ENCODE peak calls at places on chromosomes 6 and 20, in eight cellular contexts. U is adipocyte, G is sigmoid colon, X is ACHN, B is HCEC 1CT, R is Right ventricle myocardium superior, O is Daoy, D is NCI-H345. Y is an unnamed sample.

GRCh38 chr6:147040521-147040920 is 163.7 kb upstream of the STXBP5 start:
- DNase-seq in U (no peak), G (no peak), X (no peak), B (no peak), R (no peak), O (no peak), D (no peak), Y (no peak)

GRCh38 chr6:38016824-38017223 is 197.3 kb downstream of the ZFAND3 start:
- DNase-seq in U (no peak), G (no peak), X (no peak), B (no peak), R (no peak), O (no peak), D (no peak), Y (no peak)

GRCh38 chr6:127146935-127147334 is 28.5 kb downstream of the RSPO3 start:
- DNase-seq in U (peak), G (no peak), X (peak), B (peak), R (no peak), O (peak), D (no peak), Y (peak)

GRCh38 chr20:51424270-51425041 is 118.1 kb downstream of the NFATC2 start:
- DNase-seq in U (no peak), G (no peak), X (no peak), B (no peak), R (no peak), O (no peak), D (no peak), Y (no peak)

GRCh38 chr20:23441850-23442313 is 2.4 kb downstream of the CSTL1 start:
- DNase-seq in U (peak), G (peak), X (peak), B (peak), R (peak), O (peak), D (peak), Y (peak)

GRCh38 chr6:159700970-159701369 is 7.9 kb upstream of the SOD2 start:
- DNase-seq in U (peak), G (no peak), X (no peak), B (no peak), R (no peak), O (peak), D (no peak), Y (peak)

GRCh38 chr6:155276638-155277037 is 12.8 kb downstream of the CLDN20 start:
- DNase-seq in U (no peak), G (no peak), X (no peak), B (no peak), R (no peak), O (no peak), D (no peak), Y (no peak)

GRCh38 chr6:32883789-32884188 is 29.8 kb downstream of the PSMB9 start:
- DNase-seq in U (peak), G (peak), X (no peak), B (peak), R (peak), O (peak), D (no peak), Y (peak)

GRCh38 chr6:122610690-122611455 is 668 bp downstream of the PKIB start:
- DNase-seq in U (peak), G (no peak), X (peak), B (no peak), R (peak), O (peak), D (peak), Y (peak)

GRCh38 chr20:41697861-41698559 is 79.8 kb upstream of the CHD6 start:
- DNase-seq in U (peak), G (no peak), X (peak), B (peak), R (no peak), O (peak), D (peak), Y (peak)

GRCh38 chr6:3615391-3616380 is 135.8 kb downstream of the PXDC1 start:
- DNase-seq in U (no peak), G (no peak), X (no peak), B (no peak), R (no peak), O (no peak), D (no peak), Y (no peak)

GRCh38 chr6:34317172-34317477 is 68.3 kb upstream of the SMIM29 start:
- DNase-seq in U (no peak), G (no peak), X (no peak), B (no peak), R (no peak), O (no peak), D (no peak), Y (no peak)

GRCh38 chr6:108951351-108951953 is 103.2 kb downstream of the ARMC2 start:
- DNase-seq in U (no peak), G (no peak), X (no peak), B (no peak), R (no peak), O (no peak), D (no peak), Y (peak)

GRCh38 chr6:137391061-137391814 is 103.0 kb downstream of the OLIG3 start:
- DNase-seq in U (no peak), G (no peak), X (no peak), B (no peak), R (no peak), O (no peak), D (no peak), Y (no peak)

GRCh38 chr6:23349521-23350147 is 776.4 kb upstream of the NRSN1 start:
- DNase-seq in U (peak), G (no peak), X (peak), B (peak), R (no peak), O (peak), D (peak), Y (peak)

GRCh38 chr6:40545954-40546353 is 41.2 kb downstream of the LRFN2 start:
- DNase-seq in U (no peak), G (peak), X (no peak), B (no peak), R (no peak), O (no peak), D (no peak), Y (no peak)

GRCh38 chr6:24004062-24004461 is 122.0 kb upstream of the NRSN1 start:
- DNase-seq in U (peak), G (no peak), X (no peak), B (no peak), R (no peak), O (peak), D (no peak), Y (peak)

GRCh38 chr6:110708295-110708965 is 106.8 kb downstream of the CDK19 start:
- DNase-seq in U (peak), G (no peak), X (no peak), B (peak), R (no peak), O (no peak), D (no peak), Y (peak)

GRCh38 chr20:63327229-63327745 is 33.9 kb downstream of the CHRNA4 start:
- DNase-seq in U (no peak), G (no peak), X (no peak), B (no peak), R (no peak), O (no peak), D (no peak), Y (no peak)

GRCh38 chr20:16781496-16781895 is 33.3 kb downstream of the OTOR start:
- DNase-seq in U (no peak), G (no peak), X (no peak), B (no peak), R (no peak), O (no peak), D (no peak), Y (no peak)

GRCh38 chr6:167515873-167516507 is 191.1 kb downstream of the TTLL2 start:
- DNase-seq in U (no peak), G (no peak), X (no peak), B (no peak), R (no peak), O (no peak), D (no peak), Y (no peak)

GRCh38 chr6:114816678-114817077 is 473.9 kb upstream of the HS3ST5 start:
- DNase-seq in U (no peak), G (no peak), X (no peak), B (no peak), R (no peak), O (no peak), D (no peak), Y (no peak)

GRCh38 chr20:29689411-29690225 is 1567.8 kb upstream of the DEFB115 start:
- DNase-seq in U (no peak), G (peak), X (no peak), B (no peak), R (peak), O (peak), D (no peak), Y (no peak)

GRCh38 chr6:79404677-79405076 is 132.6 kb downstream of the LCA5 start:
- DNase-seq in U (no peak), G (no peak), X (no peak), B (no peak), R (no peak), O (no peak), D (no peak), Y (no peak)

GRCh38 chr6:20213271-20213798 is 1.1 kb upstream of the MBOAT1 start:
- DNase-seq in U (peak), G (no peak), X (no peak), B (peak), R (no peak), O (no peak), D (peak), Y (no peak)

GRCh38 chr6:112202639-112203341 is 51.6 kb downstream of the LAMA4 start:
- DNase-seq in U (peak), G (no peak), X (no peak), B (peak), R (no peak), O (peak), D (no peak), Y (peak)

GRCh38 chr20:16098890-16099639 is 474.2 kb downstream of the KIF16B start:
- DNase-seq in U (peak), G (no peak), X (no peak), B (no peak), R (no peak), O (no peak), D (no peak), Y (no peak)

GRCh38 chr6:128848169-128848935 is 34.6 kb upstream of the LAMA2 start:
- DNase-seq in U (no peak), G (no peak), X (no peak), B (no peak), R (no peak), O (no peak), D (no peak), Y (no peak)

GRCh38 chr6:127971386-127971785 is 70.5 kb upstream of the THEMIS start:
- DNase-seq in U (no peak), G (no peak), X (no peak), B (no peak), R (no peak), O (no peak), D (no peak), Y (peak)

GRCh38 chr6:69416739-69417138 is 380.1 kb downstream of the LMBRD1 start:
- DNase-seq in U (peak), G (no peak), X (peak), B (no peak), R (no peak), O (no peak), D (no peak), Y (peak)

GRCh38 chr20:36826556-36827244 is 49.2 kb upstream of the TLDC2 start:
- DNase-seq in U (peak), G (no peak), X (no peak), B (no peak), R (no peak), O (no peak), D (no peak), Y (no peak)

GRCh38 chr6:52549428-52549827 is 27.4 kb downstream of the TRAM2 start:
- DNase-seq in U (no peak), G (no peak), X (no peak), B (no peak), R (no peak), O (peak), D (no peak), Y (peak)

GRCh38 chr6:104704191-104704590 is 155.5 kb downstream of the HACE1 start:
- DNase-seq in U (no peak), G (no peak), X (no peak), B (no peak), R (no peak), O (no peak), D (no peak), Y (no peak)

GRCh38 chr6:81788748-81789147 is 36.3 kb upstream of the TENT5A start:
- DNase-seq in U (no peak), G (no peak), X (no peak), B (no peak), R (no peak), O (no peak), D (no peak), Y (no peak)

GRCh38 chr6:152904678-152905077 is 78.2 kb downstream of the FBXO5 start:
- DNase-seq in U (no peak), G (no peak), X (no peak), B (no peak), R (no peak), O (no peak), D (no peak), Y (no peak)

GRCh38 chr6:2715737-2716136 is 35.0 kb downstream of the MYLK4 start:
- DNase-seq in U (no peak), G (no peak), X (no peak), B (no peak), R (no peak), O (no peak), D (no peak), Y (peak)

GRCh38 chr20:63585616-63586565 is 11.9 kb upstream of the HELZ2 start:
- DNase-seq in U (no peak), G (no peak), X (no peak), B (no peak), R (peak), O (no peak), D (no peak), Y (no peak)

GRCh38 chr20:63686094-63686491 is 10.4 kb upstream of the TNFRSF6B start:
- DNase-seq in U (no peak), G (no peak), X (no peak), B (no peak), R (no peak), O (no peak), D (no peak), Y (no peak)